ENCODE peak calls at places on chromosomes 13 and 19, in six cellular contexts. J, B, X, N, Y and C are unnamed samples.
A peak's percentile ranks its signal among the peaks of the same experiment; 100 is the strongest.

GRCh38 chr13:94602467-94602866 is 810 bp downstream of the GPR180 start:
- DNase-seq in J (no peak), B (no peak), X (no peak), N (no peak), Y (no peak), C (no peak)

GRCh38 chr19:3178377-3178972 is at the start of gene S1PR4:
- DNase-seq in J (peak; percentile 24), B (no peak), X (no peak), N (no peak), Y (peak; percentile 85), C (no peak)

GRCh38 chr19:5624154-5624663 is 1.3 kb downstream of the SAFB start:
- DNase-seq in J (no peak), B (peak; percentile 69), X (no peak), N (no peak), Y (peak; percentile 54), C (peak; percentile 21)

GRCh38 chr13:41716236-41716635 is 244.7 kb downstream of the VWA8 start:
- DNase-seq in J (no peak), B (no peak), X (no peak), N (no peak), Y (no peak), C (no peak)

GRCh38 chr13:82011355-82011754 is 1670.4 kb upstream of the SPRY2 start:
- DNase-seq in J (no peak), B (no peak), X (no peak), N (no peak), Y (no peak), C (no peak)

GRCh38 chr13:76925115-76925514 is 23.2 kb upstream of the ACOD1 start:
- DNase-seq in J (no peak), B (no peak), X (no peak), N (no peak), Y (no peak), C (no peak)

GRCh38 chr19:2888739-2889224 is 11.9 kb upstream of the ZNF57 start:
- DNase-seq in J (peak; percentile 31), B (no peak), X (no peak), N (peak; percentile 94), Y (peak; percentile 62), C (no peak)

GRCh38 chr13:74444877-74445479 is 310.8 kb upstream of the KLF12 start:
- DNase-seq in J (no peak), B (no peak), X (no peak), N (no peak), Y (no peak), C (peak; percentile 8)

GRCh38 chr13:44903596-44903995 is 85.7 kb downstream of the NUFIP1 start:
- DNase-seq in J (no peak), B (peak; percentile 58), X (no peak), N (no peak), Y (peak; percentile 79), C (no peak)

GRCh38 chr13:44668707-44669106 is 92.6 kb upstream of the TSC22D1 start:
- DNase-seq in J (no peak), B (no peak), X (no peak), N (no peak), Y (no peak), C (no peak)

GRCh38 chr19:15468675-15469512 is 4.5 kb upstream of the RASAL3 start:
- DNase-seq in J (no peak), B (no peak), X (no peak), N (no peak), Y (no peak), C (no peak)

GRCh38 chr13:112897956-112898785 is 70.8 kb upstream of the MCF2L start:
- DNase-seq in J (no peak), B (no peak), X (no peak), N (peak; percentile 33), Y (no peak), C (peak; percentile 18)

DNA sequence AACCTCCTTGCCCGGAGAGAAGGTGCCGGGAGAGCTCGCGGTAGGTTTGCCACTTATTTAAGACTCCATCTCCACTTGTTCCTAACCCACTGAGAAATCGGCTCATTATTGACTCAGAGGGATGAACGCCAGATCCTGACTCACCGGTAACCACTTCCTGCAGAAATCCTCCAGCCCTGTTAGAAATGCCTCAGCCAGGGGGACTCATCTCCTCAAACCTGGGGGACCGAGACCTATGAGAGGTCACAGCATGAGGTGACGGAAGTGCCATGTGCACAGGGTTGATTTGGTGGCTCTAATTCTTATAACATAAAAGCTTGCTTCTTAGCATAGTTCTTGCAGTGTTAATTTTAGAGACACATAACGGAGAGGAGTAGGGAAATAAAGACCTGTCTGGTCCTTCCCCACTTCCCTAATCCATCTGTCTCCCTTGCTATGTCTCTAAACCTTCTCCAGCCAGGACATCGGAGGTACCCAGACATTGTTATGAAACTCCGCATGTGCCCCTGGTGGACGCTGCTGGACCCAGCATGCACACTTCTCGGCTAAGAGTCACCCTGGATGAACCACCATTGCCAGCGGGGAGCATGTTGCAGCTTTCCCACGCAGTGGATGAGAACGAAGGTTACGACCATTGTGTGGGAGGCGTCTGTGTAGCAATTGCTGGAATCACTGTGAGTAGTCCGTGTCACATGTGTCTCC is 158.9 kb downstream of the EFNB2 start:
- DNase-seq in J (no peak), B (peak; percentile 61), X (no peak), N (no peak), Y (no peak), C (peak; percentile 15)
- TF ChIP-seq CTCF in J (peak; percentile 37), B (no peak), X (no peak), N (peak; percentile 17), Y (no peak), C (peak; percentile 42)

GRCh38 chr19:18514800-18515682 is 6.8 kb downstream of the ELL start:
- DNase-seq in J (no peak), B (peak; percentile 71), X (no peak), N (peak; percentile 91), Y (peak; percentile 92), C (no peak)
- H3K4me1 ChIP-seq in J (peaks cover 2% of the 10 kb centered on the region), B (peaks cover 27% of the 10 kb centered on the region), X (peaks cover 44% of the 10 kb centered on the region), N (peaks cover 19% of the 10 kb centered on the region), Y (peaks cover 80% of the 10 kb centered on the region), C (peaks cover 5% of the 10 kb centered on the region)

GRCh38 chr13:29816715-29817114 is 33.7 kb downstream of the UBL3 start:
- DNase-seq in J (no peak), B (no peak), X (no peak), N (no peak), Y (no peak), C (no peak)
- TF ChIP-seq CTCF in J (no peak), B (no peak), X (no peak), N (no peak), Y (no peak), C (no peak)

GRCh38 chr13:50079278-50080157 is 64.3 kb downstream of the KCNRG start:
- DNase-seq in J (no peak), B (no peak), X (no peak), N (no peak), Y (no peak), C (no peak)
- H3K4me1 ChIP-seq in J (no peaks in the 10 kb centered on the region), B (peaks cover 4% of the 10 kb centered on the region), X (peaks cover 15% of the 10 kb centered on the region), N (peaks cover 19% of the 10 kb centered on the region), Y (peaks cover 20% of the 10 kb centered on the region), C (no peaks in the 10 kb centered on the region)

DNA sequence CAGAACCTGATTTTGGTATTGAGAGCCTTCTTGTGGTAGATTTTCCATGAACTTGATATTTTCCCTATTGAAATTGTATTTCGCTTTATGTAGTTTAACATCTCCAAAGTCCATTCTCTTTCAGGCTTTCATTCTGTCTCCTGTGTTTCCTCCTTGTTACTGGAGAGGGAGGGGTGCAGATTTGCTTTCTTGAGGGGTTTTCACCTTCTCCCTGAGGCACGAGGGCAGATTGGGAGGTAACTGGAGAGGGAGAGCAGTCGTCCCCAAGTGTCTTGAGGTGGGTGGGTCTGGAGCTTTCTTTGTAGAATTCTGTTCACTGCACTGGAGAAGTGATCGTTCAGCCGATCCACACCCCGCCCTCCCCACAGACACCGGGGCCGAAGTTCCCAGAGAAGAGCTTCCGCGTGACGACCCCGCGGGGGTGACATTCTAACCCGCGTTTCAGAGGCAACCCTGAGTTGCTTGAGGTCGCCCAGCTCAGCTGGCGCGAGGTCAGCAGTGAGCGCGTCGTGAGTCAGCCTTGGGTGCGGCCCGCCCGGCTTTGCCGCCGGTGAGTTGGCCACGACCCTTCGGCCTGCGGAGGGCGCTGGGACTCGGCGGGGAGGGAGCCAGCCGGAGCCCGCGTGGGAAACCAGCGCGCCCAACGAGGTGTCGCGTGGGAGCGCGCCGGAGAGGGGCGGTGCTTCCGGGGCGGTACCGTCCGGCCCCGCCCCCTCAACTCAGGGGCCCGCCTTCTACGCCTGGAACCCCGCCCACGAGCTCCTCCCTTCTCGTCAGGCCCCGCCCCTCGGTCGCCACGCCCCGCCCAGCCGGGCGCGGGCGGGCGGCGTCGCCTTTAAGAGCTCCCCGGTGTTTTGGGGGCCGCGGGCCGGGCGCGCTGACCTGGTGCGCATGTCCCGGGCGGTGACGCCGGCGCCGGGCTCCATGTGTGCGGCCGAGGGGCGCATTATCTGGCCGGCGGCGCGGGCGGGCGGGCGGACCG is at the start of gene GATAD2A:
- DNase-seq in J (peak; percentile 84), B (peak; percentile 96), X (peak; percentile 88), N (peak; percentile 85), Y (peak; percentile 97), C (peak; percentile 93)
- TF ChIP-seq CTCF in J (no peak), B (peak; percentile 42), X (peak; percentile 56), N (no peak), Y (peak; percentile 22), C (no peak)

DNA sequence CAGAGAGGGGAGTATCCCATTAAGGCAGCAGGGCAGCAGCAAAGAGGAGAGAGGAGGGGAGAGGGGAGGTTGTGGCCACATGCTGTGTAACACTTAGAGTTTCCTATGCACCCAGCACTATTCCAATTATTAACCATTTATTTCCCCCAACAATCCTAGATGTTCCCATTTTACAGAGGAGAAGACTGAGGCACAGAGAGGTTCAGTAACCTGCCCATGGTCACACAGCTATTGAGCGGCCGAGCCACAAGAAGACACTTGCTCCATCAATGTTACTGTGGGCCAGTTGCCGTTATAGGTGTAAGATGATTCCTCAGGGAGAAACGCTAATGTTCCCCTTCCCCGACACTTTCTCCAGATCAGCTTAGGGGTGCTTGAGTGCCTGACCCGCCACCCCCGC is 69.2 kb downstream of the INSR start:
- DNase-seq in J (no peak), B (no peak), X (no peak), N (no peak), Y (no peak), C (no peak)
- H3K4me1 ChIP-seq in J (no peaks in the 10 kb centered on the region), B (peaks cover 8% of the 10 kb centered on the region), X (no peaks in the 10 kb centered on the region), N (no peaks in the 10 kb centered on the region), Y (peaks cover 5% of the 10 kb centered on the region), C (no peaks in the 10 kb centered on the region)

DNA sequence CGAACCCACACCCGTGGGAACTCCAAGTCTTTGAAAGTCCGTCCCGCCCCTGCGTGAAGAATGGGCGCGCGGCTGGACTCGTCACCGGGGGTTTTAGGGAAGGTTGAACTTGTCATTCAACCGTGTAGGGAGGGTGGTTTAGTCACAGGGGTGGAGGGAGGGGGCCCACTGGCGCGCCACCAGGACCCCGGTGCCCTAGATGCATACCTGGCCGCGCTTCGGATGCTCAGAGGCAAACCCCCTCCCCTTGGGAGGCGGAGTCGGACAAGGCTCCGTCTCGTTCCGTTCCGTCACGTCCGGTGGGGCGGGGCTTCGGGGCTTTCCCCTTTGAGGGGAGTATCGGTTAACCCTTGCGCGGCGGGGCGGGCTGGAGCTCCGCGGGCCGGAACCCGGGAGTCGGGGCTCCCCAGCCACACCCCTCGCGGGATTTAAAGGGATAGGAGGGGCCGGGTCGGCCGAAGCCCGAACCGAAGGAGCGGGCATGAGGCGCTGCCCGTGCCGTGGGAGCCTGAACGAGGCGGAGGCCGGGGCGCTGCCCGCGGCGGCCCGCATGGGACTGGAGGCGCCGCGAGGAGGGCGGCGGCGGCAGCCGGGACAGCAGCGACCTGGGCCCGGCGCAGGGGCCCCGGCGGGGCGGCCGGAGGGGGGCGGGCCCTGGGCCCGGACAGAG is at the start of the genes COQ8B and ITPKC:
- DNase-seq in J (peak; percentile 98), B (peak; percentile 100), X (peak; percentile 89), N (peak; percentile 100), Y (peak; percentile 100), C (peak; percentile 100)
- TF ChIP-seq CTCF in J (peak; percentile 19), B (peak; percentile 29), X (peak; percentile 18), N (no peak), Y (peak; percentile 13), C (no peak)

GRCh38 chr19:11181488-11181887 is 15.9 kb downstream of the KANK2 start:
- DNase-seq in J (no peak), B (no peak), X (no peak), N (no peak), Y (no peak), C (no peak)
- H3K4me1 ChIP-seq in J (no peaks in the 10 kb centered on the region), B (peaks cover 42% of the 10 kb centered on the region), X (peaks cover 6% of the 10 kb centered on the region), N (no peaks in the 10 kb centered on the region), Y (peaks cover 13% of the 10 kb centered on the region), C (no peaks in the 10 kb centered on the region)